ENCODE peak calls at places on chromosomes 5 and 9, in four cellular contexts. V is K562, X is IMR-90, D is keratinocyte. J is an unnamed sample. For H3K9me1, the result is how much of the 10 kb centered on the place peaks cover.

GRCh38 chr5:68418230-68418629 is 202.7 kb downstream of the PIK3R1 start:
- DNase-seq in V (no peak), X (peak), D (no peak), J (no peak)

GRCh38 chr9:96782241-96782640 is 4.4 kb upstream of the ZNF510 start:
- DNase-seq in V (no peak), X (no peak), D (no peak), J (no peak)

GRCh38 chr5:133222040-133222439 is 170.2 kb downstream of the HSPA4 start:
- DNase-seq in V (no peak), X (no peak), D (no peak), J (no peak)

GRCh38 chr9:36748322-36748899 is 175.7 kb downstream of the MELK start:
- DNase-seq in V (peak), X (peak), D (no peak), J (peak)

GRCh38 chr5:113112435-113112834 is 135.8 kb downstream of the DCP2 start:
- DNase-seq in V (no peak), X (peak), D (no peak), J (peak)

GRCh38 chr9:98488578-98489312 is 220.0 kb downstream of the GABBR2 start:
- DNase-seq in V (no peak), X (peak), D (peak), J (no peak)

GRCh38 chr5:66643383-66643782 is 47.2 kb downstream of the MAST4 start:
- DNase-seq in V (no peak), X (no peak), D (no peak), J (no peak)

GRCh38 chr5:893711-894110 is 1.0 kb downstream of the TRIP13 start:
- DNase-seq in V (no peak), X (no peak), D (no peak), J (no peak)

GRCh38 chr5:136028782-136029742 is at the start of gene TGFBI:
- DNase-seq in V (no peak), X (peak), D (no peak), J (peak)

GRCh38 chr9:104572612-104573011 is 3.6 kb downstream of the OR13C8 start:
- DNase-seq in V (no peak), X (no peak), D (no peak), J (no peak)

GRCh38 chr9:104564358-104564757 is 4.6 kb upstream of the OR13C8 start:
- DNase-seq in V (no peak), X (no peak), D (no peak), J (no peak)

GRCh38 chr9:104568868-104569267 is at the start of gene OR13C8:
- DNase-seq in V (no peak), X (no peak), D (no peak), J (no peak)
- H3K9me1 ChIP-seq in V (under half), X (under half), D (under half), J (under half)

GRCh38 chr9:126374366-126374781 is 47.7 kb downstream of the MVB12B start:
- DNase-seq in V (no peak), X (no peak), D (no peak), J (no peak)

GRCh38 chr9:126376903-126377342 is 50.3 kb downstream of the MVB12B start:
- DNase-seq in V (no peak), X (no peak), D (no peak), J (no peak)

GRCh38 chr9:126377521-126377920 is 50.9 kb downstream of the MVB12B start:
- DNase-seq in V (no peak), X (no peak), D (no peak), J (no peak)

GRCh38 chr9:126376311-126376902 is 49.8 kb downstream of the MVB12B start:
- DNase-seq in V (no peak), X (no peak), D (no peak), J (no peak)

GRCh38 chr9:126375386-126375785 is 48.8 kb downstream of the MVB12B start:
- DNase-seq in V (no peak), X (peak), D (no peak), J (peak)
- H3K9me1 ChIP-seq in V (under half), X (under half), D (under half), J (under half)

GRCh38 chr9:16029796-16030363 is 477.0 kb downstream of the CCDC171 start:
- DNase-seq in V (no peak), X (no peak), D (no peak), J (no peak)

GRCh38 chr9:16026886-16027285 is 474.0 kb downstream of the CCDC171 start:
- DNase-seq in V (no peak), X (peak), D (no peak), J (no peak)

GRCh38 chr9:16030513-16031185 is 477.8 kb downstream of the CCDC171 start:
- DNase-seq in V (no peak), X (peak), D (peak), J (peak)

GRCh38 chr9:16028516-16028915 is 475.7 kb downstream of the CCDC171 start:
- DNase-seq in V (no peak), X (peak), D (no peak), J (no peak)

DNA sequence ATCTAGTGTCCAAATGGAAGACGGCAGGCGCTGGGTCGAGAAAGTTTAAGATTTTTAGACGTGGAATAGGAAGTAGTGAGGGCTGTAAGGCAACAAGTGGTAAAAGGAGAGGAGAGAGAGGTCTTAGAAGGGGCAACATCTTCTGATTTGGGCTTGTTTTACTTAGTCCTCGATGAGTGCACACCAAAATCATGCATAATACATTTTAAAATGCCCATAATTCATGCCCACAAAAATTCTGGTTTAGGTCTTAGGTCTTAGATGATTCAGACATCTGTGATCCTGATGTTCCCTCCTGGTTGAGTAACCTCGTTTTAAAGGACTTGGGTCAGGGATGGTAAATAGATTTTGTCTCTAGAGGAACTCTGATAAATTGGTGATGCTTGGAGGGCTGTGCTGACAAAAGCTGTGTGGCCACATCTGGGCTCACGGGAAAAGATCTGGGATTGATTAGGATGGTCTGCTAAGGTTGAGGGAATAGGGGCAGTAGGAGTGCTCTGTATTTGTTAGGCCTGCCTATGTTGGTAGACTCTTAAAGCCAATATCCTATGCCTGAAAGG is 476.3 kb downstream of the CCDC171 start:
- DNase-seq in V (no peak), X (peak), D (no peak), J (no peak)
- H3K9me1 ChIP-seq in V (under half), X (under half), D (under half), J (under half)

DNA sequence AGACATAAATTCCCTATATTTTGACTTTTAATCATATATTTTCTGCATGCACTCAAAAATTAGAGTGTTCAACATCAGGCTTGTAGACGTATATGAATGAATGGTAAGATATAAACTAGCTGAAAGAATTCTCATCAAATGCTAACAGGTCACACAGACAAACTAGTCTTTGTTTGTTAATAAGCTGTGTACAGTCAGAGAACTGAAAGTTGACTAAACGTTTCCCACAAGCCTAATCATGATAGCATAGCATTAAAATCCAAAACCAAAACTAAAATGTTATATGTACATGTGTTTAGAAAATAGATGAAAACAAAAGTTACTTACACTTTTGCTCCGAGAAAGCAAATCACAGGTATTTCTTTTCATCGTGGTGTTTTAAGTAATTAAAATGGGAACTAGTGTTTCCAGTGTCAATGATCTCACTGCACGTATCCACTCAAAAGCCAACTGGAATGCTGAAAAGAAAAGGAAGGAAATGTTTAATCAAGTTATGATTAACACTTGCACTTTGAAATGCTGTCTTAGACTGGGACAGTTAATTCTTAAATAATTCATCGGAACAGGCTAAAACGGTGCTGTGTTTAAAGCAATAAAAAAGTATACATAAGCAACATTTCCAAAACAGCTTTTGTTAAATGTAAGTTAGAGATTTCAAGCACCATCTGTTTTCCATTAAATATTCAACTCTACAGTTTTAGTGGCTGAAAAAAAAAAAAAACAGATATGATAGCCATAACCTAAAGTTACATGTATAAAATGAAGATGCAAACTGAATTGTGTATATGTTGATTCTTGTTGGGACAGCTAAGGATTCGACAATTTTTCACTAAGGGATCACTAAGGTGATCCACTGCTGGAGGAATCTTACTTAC is 291.9 kb upstream of the PDE4D start:
- DNase-seq in V (no peak), X (no peak), D (no peak), J (peak)
- H3K9me1 ChIP-seq in V (under half), X (under half), D (under half), J (under half)

GRCh38 chr5:147689436-147689835 is 93.1 kb downstream of the JAKMIP2 start:
- DNase-seq in V (no peak), X (no peak), D (no peak), J (no peak)
- H3K9me1 ChIP-seq in V (under half), X (under half), D (under half), J (under half)

GRCh38 chr5:64655596-64655995 is 34.7 kb upstream of the SHISAL2B start:
- DNase-seq in V (no peak), X (no peak), D (no peak), J (no peak)
- H3K9me1 ChIP-seq in V (under half), X (under half), D (under half), J (under half)

DNA sequence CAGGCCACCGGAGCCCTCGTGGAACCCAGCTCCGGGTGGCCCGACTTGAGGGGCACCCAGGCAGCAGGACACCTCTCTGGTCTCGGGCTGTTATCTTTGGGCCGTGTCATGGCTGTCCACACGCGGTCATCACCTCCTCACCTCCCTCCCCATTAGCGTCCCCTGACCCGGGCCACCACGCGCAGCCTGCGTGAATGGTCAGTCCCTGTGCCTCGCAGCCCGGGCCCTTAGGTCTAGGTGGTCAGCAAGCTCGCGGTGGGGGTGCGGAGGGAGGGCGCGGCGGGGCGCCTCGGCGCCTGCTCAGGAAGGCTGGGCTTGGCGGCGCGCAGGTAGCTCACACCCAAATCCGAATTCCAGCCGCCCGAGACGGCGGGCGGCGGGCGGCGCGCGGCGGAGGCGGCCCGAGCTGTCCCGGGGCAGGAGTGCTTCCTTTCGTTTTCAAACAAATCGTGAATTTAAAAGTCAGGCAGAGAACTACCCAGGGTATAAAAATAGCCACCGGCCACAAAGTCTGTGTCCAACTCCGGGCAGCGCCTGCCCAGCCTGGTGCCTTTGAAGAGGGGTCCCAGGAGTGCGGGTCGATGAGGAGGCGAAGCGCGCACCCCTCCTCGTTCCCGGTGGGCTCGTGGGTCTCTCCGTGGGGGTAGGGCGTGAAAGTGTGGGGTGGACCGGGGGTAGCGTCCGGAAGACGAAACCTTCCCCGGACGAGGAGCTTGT is 1.0 kb upstream of the RXRA start:
- DNase-seq in V (peak), X (peak), D (no peak), J (peak)
- H3K9me1 ChIP-seq in V (under half), X (under half), D (under half), J (under half)